ENCODE peak calls at places on chromosome 22, in five cellular contexts. J is BE2C, D is H1, M is body of pancreas, F is psoas muscle. B is an unnamed sample. For H3K4me1 and H3K9me3, the result is how much of the 10 kb centered on the place peaks cover.

GRCh38 chr22:27845603-27846100 is 44.1 kb upstream of the MN1 start:
- DNase-seq in J (no peak), D (peak), M (no peak), F (no peak), B (no peak)

GRCh38 chr22:24005201-24005600 is at the start of gene GSTT4:
- DNase-seq in J (no peak), D (no peak), M (no peak), F (peak), B (peak)

GRCh38 chr22:42344391-42344861 is 74.0 kb upstream of the TCF20 start:
- DNase-seq in J (no peak), D (peak), M (no peak), F (peak), B (peak)

GRCh38 chr22:46791201-46791731 is 28.8 kb downstream of the TBC1D22A start:
- DNase-seq in J (peak), D (no peak), M (no peak), F (peak), B (no peak)

GRCh38 chr22:20644071-20644642 is 129.8 kb upstream of the SERPIND1 start:
- DNase-seq in J (no peak), D (no peak), M (no peak), F (no peak), B (no peak)

GRCh38 chr22:20436309-20437252 is 1.0 kb downstream of the SCARF2 start:
- DNase-seq in J (no peak), D (peak), M (no peak), F (peak), B (no peak)

GRCh38 chr22:36280379-36280778 is 27.4 kb downstream of the APOL1 start:
- DNase-seq in J (no peak), D (no peak), M (no peak), F (no peak), B (no peak)

GRCh38 chr22:49289822-49290221 is 537.9 kb downstream of the BRD1 start:
- DNase-seq in J (no peak), D (no peak), M (no peak), F (no peak), B (no peak)

GRCh38 chr22:19646383-19646782 is 67.9 kb upstream of the SEPTIN5 start:
- DNase-seq in J (no peak), D (no peak), M (no peak), F (no peak), B (no peak)

GRCh38 chr22:21016644-21017420 is 1.9 kb downstream of the P2RX6 start:
- DNase-seq in J (no peak), D (no peak), M (no peak), F (peak), B (no peak)

GRCh38 chr22:26068571-26068970 is 100.7 kb upstream of the SEZ6L start:
- DNase-seq in J (no peak), D (no peak), M (no peak), F (no peak), B (no peak)

GRCh38 chr22:44192098-44192810 is 11.5 kb downstream of the PARVG start:
- DNase-seq in J (peak), D (peak), M (no peak), F (peak), B (no peak)

GRCh38 chr22:33038131-33038772 is 19.9 kb downstream of the SYN3 start:
- DNase-seq in J (no peak), D (no peak), M (no peak), F (no peak), B (no peak)

GRCh38 chr22:43876866-43877509 is 14.7 kb upstream of the SULT4A1 start:
- DNase-seq in J (peak), D (no peak), M (no peak), F (peak), B (no peak)

GRCh38 chr22:23038334-23038642 is 32.0 kb upstream of the GNAZ start:
- DNase-seq in J (no peak), D (no peak), M (no peak), F (no peak), B (no peak)

GRCh38 chr22:23227380-23227779 is 47.1 kb downstream of the BCR start:
- DNase-seq in J (no peak), D (no peak), M (no peak), F (no peak), B (no peak)

GRCh38 chr22:17257578-17257977 is 38.3 kb upstream of the ADA2 start:
- DNase-seq in J (no peak), D (no peak), M (no peak), F (no peak), B (no peak)

GRCh38 chr22:46250783-46251125 is 661 bp upstream of the CDPF1 start:
- DNase-seq in J (no peak), D (peak), M (no peak), F (no peak), B (no peak)

GRCh38 chr22:45305456-45306065 is 4.2 kb upstream of the FAM118A start:
- DNase-seq in J (no peak), D (no peak), M (no peak), F (no peak), B (no peak)

GRCh38 chr22:49565516-49565855 is 262.2 kb downstream of the BRD1 start:
- DNase-seq in J (no peak), D (no peak), M (no peak), F (no peak), B (no peak)

GRCh38 chr22:41526802-41527799 is 17.2 kb downstream of the POLR3H start:
- DNase-seq in J (peak), D (peak), M (peak), F (peak), B (peak)

GRCh38 chr22:43666511-43666910 is 145.6 kb downstream of the EFCAB6 start:
- DNase-seq in J (no peak), D (no peak), M (no peak), F (no peak), B (no peak)

GRCh38 chr22:45533731-45534130 is 31.0 kb downstream of the FBLN1 start:
- DNase-seq in J (no peak), D (no peak), M (no peak), F (no peak), B (no peak)

GRCh38 chr22:44221710-44222475 is 41.2 kb downstream of the PARVG start:
- DNase-seq in J (no peak), D (peak), M (no peak), F (no peak), B (no peak)

GRCh38 chr22:23566716-23567475 is 13.2 kb downstream of the IGLL1 start:
- DNase-seq in J (no peak), D (no peak), M (no peak), F (peak), B (no peak)

GRCh38 chr22:20937031-20937793 is 20.0 kb downstream of the CRKL start:
- DNase-seq in J (no peak), D (no peak), M (peak), F (no peak), B (no peak)

GRCh38 chr22:38760477-38761201 is 4.8 kb upstream of the SUN2 start:
- DNase-seq in J (peak), D (no peak), M (no peak), F (peak), B (no peak)
- H3K4me1 ChIP-seq in J (under half), D (under half), M (under half), F (under half), B (under half)

DNA sequence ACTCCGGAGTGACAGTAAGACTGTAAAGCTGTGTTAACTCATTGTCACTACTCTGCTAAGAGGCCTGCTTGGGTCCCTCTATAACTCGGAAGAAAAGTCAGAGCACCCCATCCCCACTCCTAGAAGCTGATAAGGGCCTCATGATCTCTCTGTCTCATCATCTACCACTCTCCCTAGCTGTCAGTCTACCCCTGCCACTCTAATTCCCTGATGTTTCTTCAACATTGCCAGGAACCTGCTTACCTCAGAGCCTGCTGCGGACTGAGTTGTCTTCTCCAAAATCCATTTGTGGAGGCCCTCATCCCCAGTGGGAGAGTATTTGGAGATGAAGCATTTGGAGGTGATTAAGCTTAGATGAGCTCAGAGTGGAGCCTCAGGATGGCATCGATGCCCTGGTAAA is 1092.2 kb downstream of the TBC1D22A start:
- DNase-seq in J (no peak), D (no peak), M (no peak), F (no peak), B (no peak)
- H3K9me3 ChIP-seq in J (under half), D (under half), M (under half), F (under half), B (under half)

GRCh38 chr22:37310075-37310606 is 27.8 kb downstream of the CYTH4 start:
- DNase-seq in J (no peak), D (no peak), M (no peak), F (no peak), B (no peak)
- H3K4me3 ChIP-seq in J (no peak), D (no peak), M (no peak), F (no peak), B (no peak)

GRCh38 chr22:29892315-29892714 is 9.3 kb downstream of the MTMR3 start:
- DNase-seq in J (no peak), D (no peak), M (no peak), F (no peak), B (no peak)

GRCh38 chr22:29892757-29893156 is 9.8 kb downstream of the MTMR3 start:
- DNase-seq in J (no peak), D (no peak), M (no peak), F (no peak), B (no peak)

GRCh38 chr22:29887358-29887757 is 4.4 kb downstream of the MTMR3 start:
- DNase-seq in J (no peak), D (no peak), M (no peak), F (no peak), B (no peak)

GRCh38 chr22:29886601-29887000 is 3.6 kb downstream of the MTMR3 start:
- DNase-seq in J (no peak), D (no peak), M (no peak), F (no peak), B (no peak)

GRCh38 chr22:29890760-29891159 is 7.8 kb downstream of the MTMR3 start:
- DNase-seq in J (no peak), D (no peak), M (no peak), F (no peak), B (no peak)
- H3K4me1 ChIP-seq in J (under half), D (under half), M (under half), F (half or more), B (half or more)